ENCODE peak calls at places on chromosomes 6 and 20, in five cellular contexts. U, X, Y, T and R are unnamed samples.

GRCh38 chr20:45061244-45061643 is 39.7 kb downstream of the KCNS1 start:
- DNase-seq in X (no peak), U (no peak), Y (no peak), T (no peak), R (no peak)

GRCh38 chr20:50283922-50284810 is 93.5 kb downstream of the CEBPB start:
- DNase-seq in T (no peak), U (no peak), X (peak), Y (no peak), R (no peak)

GRCh38 chr20:1661542-1662299 is 4.1 kb upstream of the SIRPG start:
- DNase-seq in T (no peak), U (no peak), X (no peak), Y (peak), R (no peak)

GRCh38 chr6:150025201-150025917 is at the start of gene RAET1L:
- DNase-seq in Y (no peak), U (peak), X (no peak), T (no peak), R (no peak)

GRCh38 chr6:33718713-33719112 is 7.2 kb upstream of the UQCC2 start:
- DNase-seq in U (no peak), T (no peak), Y (no peak), X (no peak), R (no peak)

GRCh38 chr6:156146891-156147290 is 630.3 kb upstream of the ARID1B start:
- DNase-seq in Y (no peak), U (peak), T (no peak), X (no peak), R (no peak)

GRCh38 chr6:8535505-8535904 is 100.2 kb upstream of the SLC35B3 start:
- DNase-seq in U (no peak), X (no peak), Y (no peak), T (no peak), R (no peak)

GRCh38 chr6:56437171-56437900 is 190.0 kb upstream of the COL21A1 start:
- DNase-seq in U (no peak), Y (no peak), T (no peak), X (no peak), R (no peak)

GRCh38 chr20:7147220-7147601 is 379.7 kb downstream of the BMP2 start:
- DNase-seq in X (peak), U (no peak), Y (no peak), T (no peak), R (peak)

GRCh38 chr6:44179072-44179536 is 20.5 kb downstream of the CAPN11 start:
- DNase-seq in X (no peak), Y (no peak), U (no peak), T (no peak), R (no peak)

GRCh38 chr20:33811763-33812672 is 870 bp downstream of the CHMP4B start:
- DNase-seq in Y (peak), X (no peak), T (no peak), U (peak), R (peak)

GRCh38 chr20:17928633-17929311 is 39.8 kb downstream of the SNX5 start:
- DNase-seq in T (no peak), U (peak), Y (no peak), X (no peak), R (peak)

GRCh38 chr6:115901896-115902295 is 158.8 kb downstream of the FRK start:
- DNase-seq in X (no peak), Y (no peak), U (no peak), T (no peak), R (no peak)

GRCh38 chr6:100665041-100665380 is 200.3 kb upstream of the SIM1 start:
- DNase-seq in Y (no peak), T (no peak), X (no peak), U (peak), R (no peak)

GRCh38 chr20:58982406-58983114 is 1.5 kb downstream of the NELFCD start:
- DNase-seq in U (no peak), Y (no peak), X (no peak), T (no peak), R (peak)

GRCh38 chr6:45666844-45667243 is 289.1 kb upstream of the SUPT3H start:
- DNase-seq in Y (no peak), T (no peak), X (no peak), U (no peak), R (no peak)

GRCh38 chr6:1325471-1326309 is 13.8 kb downstream of the FOXQ1 start:
- DNase-seq in Y (no peak), T (no peak), X (no peak), U (no peak), R (peak)

GRCh38 chr20:46400253-46400652 is 6.2 kb downstream of the ELMO2 start:
- DNase-seq in U (no peak), X (no peak), Y (no peak), T (no peak), R (no peak)

GRCh38 chr6:143127941-143128340 is 67.3 kb downstream of the AIG1 start:
- DNase-seq in X (no peak), T (no peak), U (no peak), Y (no peak), R (no peak)

GRCh38 chr6:14711056-14711703 is 534.7 kb upstream of the JARID2 start:
- DNase-seq in U (peak), Y (peak), T (no peak), X (peak), R (no peak)

GRCh38 chr6:2738373-2738979 is 12.2 kb downstream of the MYLK4 start:
- DNase-seq in T (peak), U (peak), X (peak), Y (peak), R (peak)

GRCh38 chr6:69487688-69488087 is 309.1 kb downstream of the LMBRD1 start:
- DNase-seq in T (no peak), X (no peak), Y (no peak), U (peak), R (no peak)

GRCh38 chr6:150070236-150070860 is 1.4 kb upstream of the ULBP3 start:
- DNase-seq in Y (no peak), X (no peak), U (no peak), T (no peak), R (no peak)

GRCh38 chr6:125868252-125868651 is 77.5 kb downstream of the NCOA7 start:
- DNase-seq in X (no peak), U (no peak), Y (no peak), T (no peak), R (no peak)

GRCh38 chr20:47854687-47855212 is 69.5 kb upstream of the SULF2 start:
- DNase-seq in X (peak), Y (peak), T (no peak), U (peak), R (peak)

GRCh38 chr20:19806806-19807691 is 49.0 kb downstream of the RIN2 start:
- DNase-seq in X (no peak), Y (no peak), T (no peak), U (no peak), R (no peak)

GRCh38 chr6:105855433-105855832 is 230.7 kb upstream of the PRDM1 start:
- DNase-seq in Y (no peak), X (no peak), U (no peak), T (no peak), R (no peak)

GRCh38 chr6:154213782-154214181 is 142.8 kb downstream of the IPCEF1 start:
- DNase-seq in T (peak), Y (no peak), U (no peak), X (no peak), R (no peak)

GRCh38 chr20:60105404-60105803 is 147.2 kb downstream of the CDH26 start:
- DNase-seq in X (no peak), U (no peak), T (no peak), Y (no peak), R (no peak)

GRCh38 chr6:122620428-122620827 is 10.2 kb downstream of the PKIB start:
- DNase-seq in X (no peak), Y (no peak), T (no peak), U (no peak), R (no peak)

GRCh38 chr20:4972506-4973251 is 28.6 kb downstream of the SLC23A2 start:
- DNase-seq in Y (no peak), T (no peak), U (no peak), X (no peak), R (no peak)

GRCh38 chr6:111743859-111744692 is 129.2 kb downstream of the FYN start:
- DNase-seq in U (no peak), T (no peak), X (no peak), Y (no peak), R (no peak)

GRCh38 chr6:124962617-124963415 is 579 bp downstream of the RNF217 start:
- DNase-seq in Y (no peak), T (peak), U (peak), X (peak), R (no peak)

GRCh38 chr20:34703573-34704176 is 469 bp upstream of the TP53INP2 start:
- DNase-seq in Y (no peak), U (peak), T (no peak), X (peak), R (peak)

GRCh38 chr6:6993503-6994237 is 114.1 kb upstream of the RREB1 start:
- DNase-seq in X (no peak), U (no peak), T (no peak), Y (no peak), R (no peak)

GRCh38 chr20:4243071-4243470 is 227.7 kb upstream of the RNF24 start:
- DNase-seq in X (no peak), U (peak), Y (no peak), T (no peak), R (no peak)

GRCh38 chr20:38932457-38933120 is 6.4 kb downstream of the FAM83D start:
- DNase-seq in X (no peak), Y (no peak), T (no peak), U (peak), R (no peak)

GRCh38 chr6:52352239-52353008 is 9.5 kb upstream of the PAQR8 start:
- DNase-seq in Y (no peak), U (peak), T (no peak), X (peak), R (peak)

GRCh38 chr6:100464162-100464851 is 414 bp downstream of the SIM1 start:
- DNase-seq in X (no peak), Y (no peak), U (peak), T (no peak), R (no peak)